ENCODE peak calls at places on chromosomes 3 and 15, in four cellular contexts. N, S, W and V are unnamed samples. For H3K36me3, the result is how much of the 10 kb centered on the place peaks cover.

GRCh38 chr15:86647810-86648440 is 568.3 kb downstream of the AGBL1 start:
- DNase-seq in N (no peak), S (no peak), W (no peak), V (no peak)

GRCh38 chr3:114445233-114445632 is 151.4 kb downstream of the TIGIT start:
- DNase-seq in N (no peak), S (no peak), W (no peak), V (no peak)

GRCh38 chr3:109364088-109364487 is 26.7 kb upstream of the DPPA4 start:
- DNase-seq in N (no peak), S (no peak), W (no peak), V (no peak)

GRCh38 chr3:102206506-102207145 is 228.2 kb upstream of the ZPLD1 start:
- DNase-seq in N (peak), S (no peak), W (no peak), V (peak)

GRCh38 chr15:48624700-48625099 is 20.8 kb downstream of the FBN1 start:
- DNase-seq in N (no peak), S (no peak), W (no peak), V (no peak)

GRCh38 chr15:41821831-41822230 is 6.1 kb upstream of the JMJD7 start:
- DNase-seq in N (no peak), S (no peak), W (no peak), V (no peak)

GRCh38 chr3:67610458-67610857 is 44.0 kb downstream of the SUCLG2 start:
- DNase-seq in N (peak), S (peak), W (no peak), V (no peak)

GRCh38 chr15:45660231-45660979 is 25.6 kb downstream of the SQOR start:
- DNase-seq in N (peak), S (no peak), W (no peak), V (peak)

GRCh38 chr15:100187677-100188076 is 154.1 kb downstream of the ADAMTS17 start:
- DNase-seq in N (no peak), S (no peak), W (no peak), V (no peak)

GRCh38 chr3:122794779-122795673 is at the start of gene SLC49A4:
- DNase-seq in N (peak), S (peak), W (peak), V (no peak)

GRCh38 chr15:67253517-67254237 is 784 bp downstream of the AAGAB start:
- DNase-seq in N (peak), S (no peak), W (no peak), V (no peak)

GRCh38 chr15:55618396-55618795 is 30.3 kb upstream of the PYGO1 start:
- DNase-seq in N (no peak), S (no peak), W (no peak), V (no peak)

GRCh38 chr15:55250392-55250791 is 39.2 kb downstream of the RAB27A start:
- DNase-seq in N (peak), S (peak), W (no peak), V (peak)

GRCh38 chr15:63985221-63986184 is 60.8 kb downstream of the DAPK2 start:
- DNase-seq in N (no peak), S (no peak), W (no peak), V (no peak)

GRCh38 chr3:143970773-143971366 is 753 bp upstream of the DIPK2A start:
- DNase-seq in N (peak), S (no peak), W (peak), V (no peak)

GRCh38 chr3:124628865-124629264 is 101.4 kb upstream of the UMPS start:
- DNase-seq in N (no peak), S (no peak), W (no peak), V (no peak)

GRCh38 chr15:59303641-59304433 is 68.8 kb downstream of the MYO1E start:
- DNase-seq in N (no peak), S (peak), W (no peak), V (no peak)

GRCh38 chr3:64685800-64686445 is 1.9 kb downstream of the ADAMTS9 start:
- DNase-seq in N (peak), S (peak), W (no peak), V (peak)

GRCh38 chr15:80003934-80004472 is 33.0 kb upstream of the BCL2A1 start:
- DNase-seq in N (no peak), S (no peak), W (no peak), V (no peak)

GRCh38 chr15:26767169-26767670 is 5.6 kb downstream of the GABRB3 start:
- DNase-seq in N (no peak), S (no peak), W (no peak), V (no peak)

GRCh38 chr15:67210555-67211168 is 43.8 kb downstream of the AAGAB start:
- DNase-seq in N (no peak), S (no peak), W (no peak), V (no peak)

GRCh38 chr3:65545429-65545828 is 493.3 kb downstream of the MAGI1 start:
- DNase-seq in N (no peak), S (no peak), W (no peak), V (no peak)

GRCh38 chr3:167711439-167711838 is 23.3 kb downstream of the PDCD10 start:
- DNase-seq in N (no peak), S (no peak), W (no peak), V (no peak)

DNA sequence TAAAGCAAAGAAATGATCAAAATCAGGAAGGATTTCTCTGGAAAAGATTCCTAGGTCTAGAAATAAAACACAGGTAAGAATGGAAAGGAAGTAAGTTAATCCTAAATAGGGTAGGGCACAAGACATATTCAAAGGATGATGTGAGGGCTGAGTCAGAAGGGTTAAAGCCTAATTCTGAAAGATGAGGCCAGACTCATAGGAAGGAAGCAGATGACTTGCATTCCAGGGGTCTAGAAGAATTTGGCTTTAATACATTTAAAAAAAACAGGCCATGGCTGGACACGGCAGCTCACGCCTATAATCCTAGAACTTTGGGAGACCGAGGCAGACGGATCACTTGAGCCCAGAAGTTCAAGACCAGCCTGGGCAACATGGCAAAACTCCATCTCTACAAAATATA is 3.2 kb downstream of the SSR3 start:
- DNase-seq in N (peak), S (no peak), W (no peak), V (peak)
- H3K36me3 ChIP-seq in N (under half), S (under half), W (half or more), V (under half)

GRCh38 chr3:48468329-48468731 is 21.8 kb downstream of the ATRIP start:
- DNase-seq in N (no peak), S (peak), W (no peak), V (no peak)

GRCh38 chr3:48466386-48467109 is 20.0 kb downstream of the ATRIP start:
- DNase-seq in N (no peak), S (no peak), W (no peak), V (no peak)

GRCh38 chr3:48467110-48467454 is 20.5 kb downstream of the ATRIP start:
- DNase-seq in N (no peak), S (no peak), W (no peak), V (no peak)

GRCh38 chr3:48469046-48469915 is 22.7 kb downstream of the ATRIP start:
- DNase-seq in N (no peak), S (no peak), W (no peak), V (no peak)

DNA sequence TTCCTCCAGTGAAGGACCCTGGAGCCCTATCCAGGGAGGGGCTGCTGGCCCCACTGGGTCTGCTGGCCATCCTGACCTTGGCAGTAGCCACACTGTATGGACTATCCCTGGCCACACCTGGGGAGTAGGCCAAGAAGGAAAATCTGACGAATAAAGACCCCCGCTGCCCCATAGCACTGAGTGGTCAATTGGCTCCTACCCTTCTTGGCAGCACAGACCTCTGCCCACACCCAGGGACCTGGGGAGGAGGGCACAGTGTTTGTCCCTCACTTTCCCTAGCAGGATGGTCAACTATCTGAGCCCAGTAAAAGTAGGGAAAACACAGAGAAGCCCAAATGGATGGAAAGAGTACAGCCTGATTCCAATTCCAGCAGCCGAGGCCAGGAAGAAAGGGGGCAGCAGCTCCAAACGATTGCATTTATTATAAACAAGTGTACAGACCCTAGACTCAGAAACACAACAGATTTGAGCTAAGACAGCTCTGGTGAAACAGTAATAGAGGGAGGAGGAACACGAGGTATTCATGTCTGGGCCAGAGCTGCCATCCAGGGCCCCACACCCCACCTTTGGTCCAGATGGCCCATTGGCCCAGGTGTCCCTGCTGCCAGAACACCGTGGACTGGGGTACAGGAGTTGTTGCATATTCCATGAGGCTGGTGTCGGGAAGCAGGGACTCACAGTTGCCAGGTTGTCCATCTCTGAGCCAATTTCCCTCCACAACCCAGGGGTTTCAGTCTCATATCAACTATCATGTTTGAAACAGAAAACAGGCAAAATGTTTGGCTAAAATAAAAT is 21.1 kb downstream of the ATRIP start:
- DNase-seq in N (no peak), S (no peak), W (no peak), V (no peak)
- H3K4me3 ChIP-seq in N (no peak), S (no peak), W (peak), V (no peak)

GRCh38 chr3:15431256-15431837 is 3.9 kb downstream of the EAF1 start:
- DNase-seq in N (no peak), S (no peak), W (no peak), V (no peak)

GRCh38 chr3:15430624-15431023 is 3.2 kb downstream of the EAF1 start:
- DNase-seq in N (no peak), S (no peak), W (no peak), V (no peak)

GRCh38 chr3:15436246-15436645 is 8.8 kb downstream of the EAF1 start:
- DNase-seq in N (no peak), S (no peak), W (no peak), V (no peak)

GRCh38 chr3:15434756-15435155 is 7.4 kb downstream of the EAF1 start:
- DNase-seq in N (no peak), S (no peak), W (no peak), V (no peak)

GRCh38 chr3:15433531-15433930 is 6.1 kb downstream of the EAF1 start:
- DNase-seq in N (no peak), S (no peak), W (no peak), V (no peak)
- H3K36me3 ChIP-seq in N (under half), S (under half), W (half or more), V (under half)

GRCh38 chr15:24772709-24773373 is 97.3 kb downstream of the NPAP1 start:
- DNase-seq in N (peak), S (peak), W (peak), V (peak)
- H3K4me3 ChIP-seq in N (no peak), S (peak), W (peak), V (peak)

GRCh38 chr15:70060214-70061085 is 37.3 kb downstream of the TLE3 start:
- DNase-seq in N (no peak), S (no peak), W (no peak), V (no peak)
- H3K36me3 ChIP-seq in N (under half), S (half or more), W (half or more), V (under half)

DNA sequence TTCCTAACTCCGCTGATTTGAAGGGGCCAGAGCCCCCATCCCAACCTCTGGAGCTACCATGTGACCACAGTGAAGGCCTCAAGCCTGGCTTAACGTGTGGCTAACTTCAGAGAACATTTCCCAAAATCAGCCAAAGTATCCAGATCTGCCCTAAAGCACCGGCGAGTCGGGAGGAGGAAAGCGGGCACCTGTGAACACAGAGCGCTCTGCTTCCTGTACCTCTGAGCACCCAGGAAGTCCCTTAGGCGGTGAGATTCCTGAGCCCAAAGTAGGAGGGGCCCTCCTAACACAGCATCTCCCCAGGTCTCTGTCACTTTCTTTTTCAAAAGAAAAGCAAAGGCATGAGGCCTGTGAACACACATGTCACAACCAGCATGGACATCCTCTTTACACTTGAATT is 904 bp upstream of the EIF4E3 start:
- DNase-seq in N (no peak), S (no peak), W (peak), V (no peak)
- H3K4me3 ChIP-seq in N (no peak), S (no peak), W (peak), V (no peak)

GRCh38 chr15:74573987-74574386 is 33.0 kb downstream of the ARID3B start:
- DNase-seq in N (peak), S (no peak), W (no peak), V (no peak)
- H3K36me3 ChIP-seq in N (under half), S (under half), W (half or more), V (under half)

DNA sequence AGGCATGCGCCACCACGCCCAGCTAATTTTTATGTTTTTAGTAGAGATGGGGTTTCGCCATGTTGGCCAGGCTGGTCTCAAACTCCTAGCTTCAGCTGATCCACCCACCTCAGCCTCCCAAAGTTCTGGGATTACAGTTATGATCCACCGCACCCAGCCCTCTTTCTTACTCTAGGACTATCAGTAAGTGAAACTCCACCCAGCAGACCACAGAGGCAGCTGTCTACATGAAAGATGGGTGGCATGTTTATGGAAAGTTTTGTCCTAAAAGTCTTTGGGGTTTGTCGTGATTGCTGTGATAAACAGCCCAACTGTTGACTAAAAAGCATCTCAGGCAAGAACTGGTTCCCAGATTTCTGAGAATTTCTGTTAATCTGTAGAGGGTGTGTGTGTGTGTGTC is 10.9 kb downstream of the ARL6IP5 start:
- DNase-seq in N (no peak), S (no peak), W (no peak), V (no peak)
- H3K4me3 ChIP-seq in N (no peak), S (no peak), W (peak), V (no peak)

DNA sequence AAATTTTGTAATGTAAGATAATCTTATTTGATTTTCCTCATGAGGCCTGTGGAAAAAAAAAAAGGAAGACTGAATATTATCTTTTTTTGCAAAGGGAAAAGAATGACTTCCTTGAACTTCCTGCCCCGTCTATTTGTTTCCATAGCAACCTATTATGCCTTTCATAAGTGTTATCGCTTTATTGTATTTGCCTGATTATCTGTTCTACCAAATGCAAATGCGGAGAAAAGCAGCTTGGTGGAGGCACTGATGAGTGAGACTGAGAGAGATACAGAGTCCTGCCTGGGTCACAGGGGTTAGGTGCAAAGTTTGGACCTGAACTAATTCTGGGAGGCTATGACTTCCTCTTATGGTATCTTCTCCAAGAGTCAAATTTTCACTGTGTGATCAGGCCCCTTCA is 334.0 kb upstream of the KCNMB2 start:
- DNase-seq in N (no peak), S (no peak), W (no peak), V (no peak)
- H3K36me3 ChIP-seq in N (under half), S (under half), W (under half), V (under half)

DNA sequence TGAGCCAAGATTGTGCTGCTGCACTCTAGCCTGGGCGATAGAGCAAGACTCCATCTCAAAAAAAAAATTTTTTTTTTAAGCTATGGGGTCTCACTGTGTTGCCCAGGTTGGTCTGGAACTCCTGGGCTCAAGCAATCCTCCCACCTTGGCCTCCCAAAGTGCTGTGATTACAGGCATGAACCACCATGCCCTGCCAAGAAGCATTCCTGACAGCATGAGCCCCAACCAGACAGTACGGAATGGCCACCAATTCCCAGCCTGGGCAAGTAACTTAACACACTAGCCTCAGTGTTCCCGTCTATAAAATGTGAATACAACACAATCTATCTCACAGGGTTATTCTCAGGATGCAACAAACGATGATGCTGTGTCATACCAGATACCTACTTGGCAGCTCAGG is 2.1 kb downstream of the TKT start:
- DNase-seq in N (no peak), S (no peak), W (no peak), V (no peak)
- H3K4me3 ChIP-seq in N (peak), S (peak), W (peak), V (peak)